ENCODE peak calls at places on chromosomes 13 and 19, in six cellular contexts. G is AG04450; F is CD4-positive, alpha-beta T cell; D is fibroblast of lung; C is stomach; O is CD8-positive, alpha-beta memory T cell. A is an unnamed sample.

GRCh38 chr19:38869160-38869835 is 8.8 kb downstream of the RINL start:
- DNase-seq in G (no peak), F (no peak), D (no peak), C (no peak), O (peak), A (peak)

GRCh38 chr19:1068111-1069001 is 1.4 kb downstream of the ARHGAP45 start:
- DNase-seq in G (no peak), F (peak), D (no peak), C (no peak), O (peak), A (peak)

GRCh38 chr13:43908156-43909126 is 28.7 kb downstream of the LACC1 start:
- DNase-seq in G (peak), F (no peak), D (peak), C (no peak), O (no peak), A (no peak)

GRCh38 chr19:17159466-17160393 is 55.4 kb upstream of the USE1 start:
- DNase-seq in G (no peak), F (no peak), D (peak), C (no peak), O (no peak), A (no peak)

GRCh38 chr13:30002577-30002976 is 152.2 kb upstream of the UBL3 start:
- DNase-seq in G (peak), F (no peak), D (peak), C (no peak), O (no peak), A (no peak)

GRCh38 chr19:49595006-49595818 is 4.2 kb downstream of the PRR12 start:
- DNase-seq in G (no peak), F (no peak), D (no peak), C (no peak), O (no peak), A (peak)

GRCh38 chr13:38473305-38473704 is 123.7 kb downstream of the UFM1 start:
- DNase-seq in G (no peak), F (no peak), D (no peak), C (no peak), O (no peak), A (no peak)

GRCh38 chr13:20848944-20849343 is 53.6 kb downstream of the XPO4 start:
- DNase-seq in G (no peak), F (no peak), D (peak), C (no peak), O (no peak), A (no peak)

GRCh38 chr19:50649433-50650391 is at the start of gene C19orf81:
- DNase-seq in G (no peak), F (no peak), D (no peak), C (no peak), O (no peak), A (no peak)

GRCh38 chr13:40624338-40624737 is 42.1 kb downstream of the FOXO1 start:
- DNase-seq in G (no peak), F (no peak), D (peak), C (no peak), O (no peak), A (no peak)

GRCh38 chr13:114099918-114100445 is 32.4 kb downstream of the RASA3 start:
- DNase-seq in G (no peak), F (peak), D (peak), C (no peak), O (peak), A (no peak)

GRCh38 chr13:25806304-25806974 is 245.4 kb downstream of the SHISA2 start:
- DNase-seq in G (no peak), F (no peak), D (peak), C (no peak), O (no peak), A (no peak)

GRCh38 chr13:75769141-75769905 is 133.2 kb downstream of the LMO7 start:
- DNase-seq in G (no peak), F (no peak), D (no peak), C (no peak), O (no peak), A (no peak)

GRCh38 chr19:35279985-35280821 is 2.1 kb upstream of the HAMP start:
- DNase-seq in G (no peak), F (no peak), D (no peak), C (no peak), O (no peak), A (no peak)

GRCh38 chr13:33838567-33839131 is 20.7 kb downstream of the RFC3 start:
- DNase-seq in G (no peak), F (no peak), D (peak), C (no peak), O (no peak), A (no peak)

GRCh38 chr19:49407482-49408015 is 15.7 kb downstream of the PTH2 start:
- DNase-seq in G (no peak), F (no peak), D (no peak), C (no peak), O (no peak), A (no peak)

GRCh38 chr13:29523199-29523931 is 72.1 kb downstream of the SLC7A1 start:
- DNase-seq in G (no peak), F (no peak), D (peak), C (no peak), O (no peak), A (no peak)

GRCh38 chr13:101412076-101412475 is 4.2 kb downstream of the NALCN start:
- DNase-seq in G (no peak), F (no peak), D (no peak), C (no peak), O (no peak), A (no peak)

GRCh38 chr19:18666784-18667183 is 16.7 kb upstream of the CRTC1 start:
- DNase-seq in G (no peak), F (no peak), D (no peak), C (no peak), O (no peak), A (no peak)

GRCh38 chr13:38866649-38867048 is 124.0 kb downstream of the STOML3 start:
- DNase-seq in G (no peak), F (no peak), D (no peak), C (no peak), O (no peak), A (no peak)

GRCh38 chr13:41917641-41918040 is 43.3 kb downstream of the VWA8 start:
- DNase-seq in G (peak), F (no peak), D (peak), C (no peak), O (no peak), A (no peak)

GRCh38 chr19:21751379-21751778 is 16.0 kb downstream of the ZNF100 start:
- DNase-seq in G (no peak), F (no peak), D (peak), C (no peak), O (no peak), A (no peak)

GRCh38 chr19:41928754-41929535 is 696 bp upstream of the ERFL start:
- DNase-seq in G (no peak), F (no peak), D (no peak), C (no peak), O (peak), A (peak)

GRCh38 chr19:48646192-48646911 is 365 bp upstream of the CA11 start:
- DNase-seq in G (no peak), F (peak), D (peak), C (peak), O (peak), A (peak)

GRCh38 chr19:50313812-50314536 is 15.2 kb downstream of the KCNC3 start:
- DNase-seq in G (no peak), F (no peak), D (no peak), C (no peak), O (no peak), A (no peak)

DNA sequence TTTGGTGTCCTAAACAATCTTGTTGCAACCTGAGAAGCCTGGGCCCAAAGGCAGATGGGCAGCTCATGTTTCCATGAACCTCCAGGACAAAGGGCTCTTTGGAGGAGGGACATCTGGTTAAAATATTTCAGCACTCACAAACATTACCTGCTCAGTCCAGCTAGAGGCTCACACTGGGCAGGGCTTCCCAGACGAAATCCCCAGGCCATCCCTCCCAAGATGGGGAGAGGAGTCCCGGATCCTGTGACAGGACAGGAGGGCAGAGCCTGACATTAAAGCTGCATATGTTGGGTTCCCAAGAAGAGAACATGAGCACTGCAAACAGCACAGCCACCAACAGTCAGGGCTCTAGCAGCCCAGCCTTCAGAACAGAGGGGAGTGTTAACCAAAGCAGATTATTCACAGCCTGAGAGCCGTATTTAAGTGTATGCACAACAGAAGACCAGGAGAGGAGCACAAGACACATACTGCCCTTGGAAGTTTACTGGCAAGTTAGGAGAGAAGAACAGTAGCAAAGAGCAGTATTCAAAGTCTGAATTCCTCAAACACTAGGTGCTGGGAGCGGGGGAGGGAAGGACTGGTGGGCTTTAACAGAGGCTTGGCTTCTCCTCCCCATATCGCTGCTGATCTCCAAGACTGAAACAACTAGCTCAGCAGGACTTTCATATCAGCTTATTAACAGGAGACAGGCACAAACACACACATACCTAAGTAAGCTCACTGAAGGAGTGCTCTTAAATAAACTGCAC is 12.4 kb downstream of the ATP7B start:
- DNase-seq in G (no peak), F (no peak), D (no peak), C (no peak), O (no peak), A (no peak)
- H3K27ac ChIP-seq in G (no peak), F (no peak), D (no peak), C (peak), O (no peak), A (no peak)

DNA sequence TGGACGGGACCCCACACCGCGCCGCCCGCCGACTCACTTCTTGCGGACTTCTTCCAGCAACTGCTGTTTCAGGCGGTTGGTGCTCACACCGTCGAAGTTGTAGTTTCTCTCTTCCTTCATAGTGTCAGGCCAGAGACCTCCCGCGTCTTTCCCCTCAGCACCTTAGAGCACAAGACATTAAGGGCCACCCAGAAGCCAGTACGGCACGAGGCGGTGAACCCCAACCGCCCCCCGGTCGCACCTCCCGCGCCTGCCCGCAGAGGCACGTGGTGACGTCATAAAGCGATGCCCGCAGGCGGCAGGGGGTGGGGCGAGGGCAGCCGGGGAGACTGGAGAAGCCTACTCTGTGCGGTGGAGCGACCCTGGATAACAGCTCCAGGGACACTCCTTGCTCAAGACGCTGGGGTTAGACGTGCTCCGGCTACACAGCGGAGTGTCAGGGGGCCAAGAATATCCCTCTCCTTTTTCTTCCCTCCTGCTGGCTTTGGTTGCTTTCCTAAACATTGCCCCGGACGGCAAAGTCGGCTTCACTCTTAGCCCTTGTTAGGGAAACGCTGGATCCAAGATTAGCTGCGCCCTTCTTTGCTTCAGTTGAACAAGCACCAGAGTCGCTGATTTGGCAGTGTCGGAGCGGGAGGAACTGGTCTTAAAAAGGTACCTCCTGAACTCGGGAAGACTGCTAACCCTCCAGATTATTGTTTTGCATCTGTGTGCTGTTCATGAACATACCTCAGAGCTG is at the start of gene CCDC169:
- DNase-seq in G (peak), F (peak), D (peak), C (peak), O (peak), A (peak)
- H3K27ac ChIP-seq in G (peak), F (no peak), D (peak), C (peak), O (no peak), A (no peak)

GRCh38 chr19:14102756-14103155 is 12.2 kb upstream of the SAMD1 start:
- DNase-seq in G (no peak), F (no peak), D (no peak), C (no peak), O (no peak), A (no peak)
- H3K27ac ChIP-seq in G (no peak), F (no peak), D (no peak), C (no peak), O (no peak), A (no peak)

GRCh38 chr19:30565680-30566079 is 193.5 kb downstream of the ZNF536 start:
- DNase-seq in G (no peak), F (no peak), D (no peak), C (no peak), O (no peak), A (no peak)
- H3K27ac ChIP-seq in G (no peak), F (no peak), D (no peak), C (no peak), O (no peak), A (no peak)